ENCODE peak calls at places on chromosome 17, in ten cellular contexts. N is HuH-7.5, D is anterior cingulate cortex, Q is G401, Z is lower lobe of right lung, K is endothelial cell, F is iris pigment epithelial cell, M is fibroblast of the conjunctiva, C is NCI-H1436, O is keratinocyte. P is an unnamed sample.

GRCh38 chr17:78774456-78774855 is 7.6 kb downstream of the CYTH1 start:
- DNase-seq in N (no peak), D (no peak), Q (no peak), Z (no peak), K (no peak), F (no peak), M (no peak), C (no peak), O (no peak), P (no peak)

GRCh38 chr17:1460233-1460632 is 4.2 kb upstream of the CRK start:
- DNase-seq in N (no peak), D (no peak), Q (peak; percentile 89), Z (peak; percentile 84), K (no peak), F (no peak), M (no peak), C (no peak), O (no peak), P (no peak)

GRCh38 chr17:13490906-13491502 is 110.7 kb downstream of the HS3ST3A1 start:
- DNase-seq in N (no peak), D (no peak), Q (no peak), Z (no peak), K (no peak), F (peak; percentile 36), M (no peak), C (no peak), O (no peak), P (no peak)

GRCh38 chr17:18301081-18301480 is 13.7 kb downstream of the TOP3A start:
- DNase-seq in N (no peak), D (no peak), Q (no peak), Z (no peak), K (no peak), F (no peak), M (no peak), C (no peak), O (no peak), P (no peak)

GRCh38 chr17:31391496-31391949 is at the start of gene RAB11FIP4:
- DNase-seq in N (no peak), D (no peak), Q (peak; percentile 63), Z (no peak), K (peak; percentile 20), F (no peak), M (no peak), C (peak; percentile 59), O (no peak), P (no peak)

GRCh38 chr17:33234930-33235685 is 58.0 kb downstream of the ASIC2 start:
- DNase-seq in N (no peak), D (no peak), Q (peak; percentile 88), Z (no peak), K (no peak), F (peak; percentile 89), M (peak; percentile 76), C (no peak), O (peak; percentile 86), P (peak; percentile 92)

GRCh38 chr17:1724351-1724868 is at the start of gene WDR81:
- DNase-seq in N (peak; percentile 82), D (peak; percentile 39), Q (peak; percentile 75), Z (peak; percentile 97), K (peak; percentile 81), F (peak; percentile 82), M (peak; percentile 67), C (peak; percentile 62), O (no peak), P (peak; percentile 70)

GRCh38 chr17:12261354-12261753 is 240.7 kb downstream of the MAP2K4 start:
- DNase-seq in N (no peak), D (no peak), Q (no peak), Z (no peak), K (no peak), F (no peak), M (no peak), C (no peak), O (no peak), P (no peak)

GRCh38 chr17:57568340-57568739 is 176.8 kb downstream of the CCDC182 start:
- DNase-seq in N (no peak), D (no peak), Q (no peak), Z (no peak), K (no peak), F (no peak), M (no peak), C (no peak), O (no peak), P (no peak)